ENCODE peak calls at places on chromosomes 2 and 18, in five cellular contexts. P, R, E, W and L are unnamed samples.

GRCh38 chr2:45778720-45779171 is 127.3 kb downstream of the PRKCE start:
- DNase-seq in P (peak; percentile 3), R (no peak), E (peak; percentile 60), W (no peak), L (peak; percentile 29)

GRCh38 chr2:206442854-206443734 is at the start of gene ADAM23:
- DNase-seq in P (no peak), R (peak; percentile 67), E (peak; percentile 87), W (no peak), L (no peak)

GRCh38 chr2:240918258-240919091 is 12.3 kb downstream of the CROCC2 start:
- DNase-seq in P (no peak), R (peak; percentile 74), E (no peak), W (no peak), L (no peak)

GRCh38 chr18:26640541-26640940 is 92.2 kb upstream of the KCTD1 start:
- DNase-seq in P (no peak), R (no peak), E (no peak), W (no peak), L (no peak)

GRCh38 chr2:232240896-232241295 is 137.7 kb upstream of the ALPP start:
- DNase-seq in P (no peak), R (no peak), E (no peak), W (no peak), L (no peak)

GRCh38 chr2:188984680-188985079 is 10.5 kb downstream of the COL3A1 start:
- DNase-seq in P (peak; percentile 57), R (no peak), E (no peak), W (no peak), L (no peak)

GRCh38 chr2:12855508-12855907 is 138.8 kb downstream of the TRIB2 start:
- DNase-seq in P (no peak), R (no peak), E (no peak), W (no peak), L (no peak)

GRCh38 chr2:10507106-10507505 is 59.0 kb upstream of the ODC1 start:
- DNase-seq in P (no peak), R (peak; percentile 18), E (no peak), W (no peak), L (no peak)